ENCODE peak calls at places on chromosome 10, in eight cellular contexts. O, D, Z, V, L, K, F and I are unnamed samples. For H3K4me1, the result is how much of the 10 kb centered on the place peaks cover.

GRCh38 chr10:75444781-75445386 is 13.5 kb downstream of the LRMDA start:
- DNase-seq in O (no peak), D (no peak), Z (no peak), V (no peak), L (no peak), K (no peak), F (no peak), I (no peak)

GRCh38 chr10:70584941-70585544 is 17.5 kb downstream of the PRF1 start:
- DNase-seq in O (no peak), D (peak), Z (no peak), V (no peak), L (peak), K (no peak), F (no peak), I (peak)

GRCh38 chr10:123640016-123640535 is 26.1 kb upstream of the GPR26 start:
- DNase-seq in O (no peak), D (no peak), Z (no peak), V (no peak), L (peak), K (no peak), F (no peak), I (no peak)

GRCh38 chr10:59907918-59908807 is 1.8 kb upstream of the CCDC6 start:
- DNase-seq in O (peak), D (peak), Z (peak), V (no peak), L (no peak), K (peak), F (peak), I (no peak)

GRCh38 chr10:63201118-63201517 is 68.0 kb downstream of the NRBF2 start:
- DNase-seq in O (no peak), D (no peak), Z (no peak), V (no peak), L (no peak), K (no peak), F (no peak), I (no peak)

GRCh38 chr10:1217237-1217587 is 161.0 kb downstream of the WDR37 start:
- DNase-seq in O (no peak), D (no peak), Z (no peak), V (no peak), L (no peak), K (no peak), F (no peak), I (no peak)

GRCh38 chr10:33807527-33808377 is 473.3 kb upstream of the NRP1 start:
- DNase-seq in O (no peak), D (no peak), Z (no peak), V (no peak), L (no peak), K (no peak), F (no peak), I (no peak)

GRCh38 chr10:62618576-62619408 is 185.7 kb upstream of the ADO start:
- DNase-seq in O (no peak), D (no peak), Z (peak), V (no peak), L (no peak), K (peak), F (peak), I (no peak)

GRCh38 chr10:118054383-118054782 is 7.6 kb upstream of the RAB11FIP2 start:
- DNase-seq in O (no peak), D (no peak), Z (no peak), V (no peak), L (no peak), K (no peak), F (no peak), I (no peak)

GRCh38 chr10:70111496-70111895 is 21.1 kb downstream of the AIFM2 start:
- DNase-seq in O (no peak), D (no peak), Z (no peak), V (peak), L (no peak), K (no peak), F (no peak), I (no peak)

GRCh38 chr10:35392482-35393230 is 56.3 kb downstream of the CCNY start:
- DNase-seq in O (no peak), D (no peak), Z (no peak), V (no peak), L (no peak), K (no peak), F (no peak), I (no peak)
- H3K4me1 ChIP-seq in O (under half), D (under half), Z (under half), V (half or more), L (under half), K (under half), F (under half), I (half or more)

GRCh38 chr10:6176691-6177231 is 26.0 kb upstream of the PFKFB3 start:
- DNase-seq in O (no peak), D (no peak), Z (no peak), V (no peak), L (no peak), K (no peak), F (no peak), I (no peak)
- TF ChIP-seq POLR2A in O (no peak), D (no peak), Z (no peak), V (no peak), L (no peak), K (no peak), F (no peak), I (no peak)

GRCh38 chr10:122126763-122127659 is 138.0 kb downstream of the TACC2 start:
- DNase-seq in O (no peak), D (no peak), Z (peak), V (no peak), L (no peak), K (peak), F (no peak), I (peak)
- H3K4me3 ChIP-seq in O (no peak), D (no peak), Z (no peak), V (no peak), L (no peak), K (no peak), F (no peak), I (no peak)

GRCh38 chr10:103256613-103257012 is 10.9 kb downstream of the RPEL1 start:
- DNase-seq in O (no peak), D (no peak), Z (no peak), V (no peak), L (no peak), K (no peak), F (no peak), I (no peak)
- H3K4me1 ChIP-seq in O (under half), D (under half), Z (under half), V (under half), L (under half), K (under half), F (under half), I (under half)

GRCh38 chr10:26437637-26438461 is at the start of gene APBB1IP:
- DNase-seq in O (peak), D (peak), Z (peak), V (peak), L (peak), K (no peak), F (peak), I (peak)
- TF ChIP-seq POLR2A in O (peak), D (no peak), Z (no peak), V (no peak), L (no peak), K (no peak), F (peak), I (no peak)

GRCh38 chr10:29811751-29812427 is 177.1 kb upstream of the SVIL start:
- DNase-seq in O (no peak), D (no peak), Z (peak), V (no peak), L (no peak), K (peak), F (peak), I (peak)
- H3K4me3 ChIP-seq in O (no peak), D (no peak), Z (no peak), V (no peak), L (no peak), K (no peak), F (no peak), I (no peak)

DNA sequence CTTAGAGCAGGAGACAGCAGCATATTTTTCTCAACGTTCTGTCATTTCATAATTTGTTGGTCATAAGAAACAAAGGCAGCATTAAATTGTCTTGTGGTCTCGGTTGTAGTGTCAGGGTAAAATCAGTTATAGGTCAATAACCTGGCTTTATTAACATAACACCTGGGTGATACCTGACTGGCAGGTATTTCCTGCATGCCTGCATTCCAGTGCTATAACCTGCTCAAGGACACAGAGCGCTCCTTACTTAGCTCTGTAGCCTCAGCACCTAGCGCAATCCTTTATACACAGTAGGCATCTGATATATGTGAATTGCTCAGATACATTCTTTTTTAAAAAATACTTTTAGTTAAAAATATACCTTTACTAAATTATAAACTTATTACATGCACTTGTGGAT is 38.9 kb upstream of the PRKG1 start:
- DNase-seq in O (no peak), D (no peak), Z (no peak), V (no peak), L (no peak), K (no peak), F (peak), I (no peak)
- H3K4me1 ChIP-seq in O (under half), D (under half), Z (under half), V (under half), L (under half), K (under half), F (under half), I (under half)

GRCh38 chr10:14532473-14533251 is 201.9 kb upstream of the FRMD4A start:
- DNase-seq in O (no peak), D (no peak), Z (peak), V (no peak), L (no peak), K (no peak), F (peak), I (no peak)
- TF ChIP-seq POLR2A in O (peak), D (no peak), Z (no peak), V (no peak), L (no peak), K (no peak), F (peak), I (no peak)

GRCh38 chr10:30984563-30985328 is 46.9 kb downstream of the ZNF438 start:
- DNase-seq in O (no peak), D (no peak), Z (no peak), V (no peak), L (no peak), K (no peak), F (no peak), I (no peak)
- H3K4me3 ChIP-seq in O (no peak), D (no peak), Z (no peak), V (no peak), L (no peak), K (no peak), F (no peak), I (no peak)

DNA sequence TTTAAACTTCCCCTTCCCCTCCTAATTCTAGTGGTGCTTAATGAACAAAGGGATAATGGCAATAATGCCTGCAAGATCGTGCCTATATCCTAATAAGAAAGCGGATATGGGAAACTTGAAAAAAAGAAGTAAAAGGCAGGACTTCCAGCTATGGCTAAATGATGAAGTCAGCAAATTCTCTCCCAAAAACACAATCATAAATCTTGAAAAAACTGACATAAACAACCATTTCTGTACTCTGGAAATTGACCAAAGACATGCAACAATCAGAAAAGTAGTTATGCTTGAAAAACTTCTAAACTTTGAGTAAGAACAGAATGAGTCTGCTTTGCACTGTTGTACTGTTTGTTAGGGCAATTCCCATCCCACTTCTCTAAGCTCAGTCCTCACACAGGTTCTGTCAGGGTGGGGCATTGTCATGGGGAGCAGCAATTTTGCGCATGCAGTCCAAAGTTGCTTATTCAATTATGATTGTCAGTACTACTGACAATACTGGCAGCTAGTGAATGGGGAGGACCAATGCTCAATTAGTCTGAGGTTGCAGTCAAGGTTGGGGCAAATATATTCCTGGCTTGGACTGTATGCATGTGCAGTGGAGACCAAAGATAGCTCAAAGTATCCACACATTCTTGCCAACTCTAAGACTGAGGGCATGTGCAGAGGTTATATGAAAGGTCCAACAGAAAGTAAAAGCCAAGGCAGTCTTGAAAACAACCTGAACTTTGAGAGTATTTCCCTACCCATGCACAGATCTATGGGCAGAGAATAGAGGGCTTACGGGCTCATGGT is 34.1 kb upstream of the ARHGAP22 start:
- DNase-seq in O (no peak), D (no peak), Z (no peak), V (no peak), L (no peak), K (no peak), F (no peak), I (no peak)
- H3K4me1 ChIP-seq in O (under half), D (under half), Z (under half), V (under half), L (under half), K (under half), F (under half), I (under half)